ENCODE peak calls at places on chromosome 11, in five cellular contexts. D is neuronal stem cell, Y is IMR-90, G is mesenchymal stem cell, J is H9. K is an unnamed sample.

GRCh38 chr11:56905442-56905841 is 83.3 kb upstream of the OR5AK2 start:
- DNase-seq in D (no peak), Y (no peak), G (no peak), J (no peak), K (no peak)

GRCh38 chr11:125141686-125142535 is 22.6 kb upstream of the PKNOX2 start:
- DNase-seq in D (peak; percentile 71), Y (peak; percentile 29), G (peak; percentile 38), J (peak; percentile 86), K (peak; percentile 60)

GRCh38 chr11:16603890-16604783 is 134.3 kb upstream of the C11orf58 start:
- DNase-seq in D (peak; percentile 42), Y (peak; percentile 58), G (peak; percentile 72), J (peak; percentile 45), K (no peak)

GRCh38 chr11:66880484-66881211 is 23.8 kb downstream of the LRFN4 start:
- DNase-seq in D (no peak), Y (peak; percentile 22), G (no peak), J (peak; percentile 62), K (no peak)

GRCh38 chr11:66717925-66718319 is 11.1 kb downstream of the SPTBN2 start:
- DNase-seq in D (no peak), Y (no peak), G (no peak), J (no peak), K (no peak)

GRCh38 chr11:25377466-25377865 is 880.6 kb downstream of the LUZP2 start:
- DNase-seq in D (no peak), Y (no peak), G (peak; percentile 16), J (no peak), K (peak; percentile 18)

GRCh38 chr11:65427691-65428577 is 5.3 kb downstream of the NEAT1 start:
- DNase-seq in D (no peak), Y (peak; percentile 78), G (peak; percentile 90), J (peak; percentile 36), K (peak; percentile 59)

GRCh38 chr11:17979770-17980371 is 33.0 kb downstream of the SERGEF start:
- DNase-seq in D (peak; percentile 44), Y (peak; percentile 5), G (peak; percentile 24), J (peak; percentile 64), K (peak; percentile 66)

GRCh38 chr11:11519184-11519583 is 102.6 kb downstream of the GALNT18 start:
- DNase-seq in D (no peak), Y (no peak), G (no peak), J (peak; percentile 45), K (no peak)
- H2BK5ac ChIP-seq in D (no peak overlapping the region), Y (no peak overlapping the region), G (no peak overlapping the region), J (no peak overlapping the region), K (no peak overlapping the region)

GRCh38 chr11:63939351-63939920 is 634 bp downstream of the NAA40 start:
- DNase-seq in D (no peak), Y (no peak), G (peak; percentile 47), J (peak; percentile 44), K (peak; percentile 35)

GRCh38 chr11:63940786-63941185 is 2.0 kb downstream of the NAA40 start:
- DNase-seq in D (no peak), Y (no peak), G (no peak), J (no peak), K (peak; percentile 49)

GRCh38 chr11:63941901-63942300 is 3.1 kb downstream of the NAA40 start:
- DNase-seq in D (no peak), Y (no peak), G (no peak), J (no peak), K (no peak)

GRCh38 chr11:63938481-63939350 is at the start of gene NAA40:
- DNase-seq in D (peak; percentile 98), Y (peak; percentile 94), G (peak; percentile 94), J (peak; percentile 97), K (peak; percentile 99)

GRCh38 chr11:63937713-63938480 is 905 bp upstream of the NAA40 start:
- DNase-seq in D (no peak), Y (no peak), G (no peak), J (peak; percentile 55), K (peak; percentile 20)
- H2BK5ac ChIP-seq in D (peak overlapping the region; percentile 9), Y (no peak overlapping the region), G (no peak overlapping the region), J (no peak overlapping the region), K (peak overlapping the region; percentile 7)

GRCh38 chr11:3159296-3160190 is 5.6 kb downstream of the OSBPL5 start:
- DNase-seq in D (no peak), Y (no peak), G (no peak), J (no peak), K (no peak)

GRCh38 chr11:3158821-3159220 is 6.3 kb downstream of the OSBPL5 start:
- DNase-seq in D (no peak), Y (no peak), G (no peak), J (no peak), K (no peak)

GRCh38 chr11:3161720-3162409 is 3.2 kb downstream of the OSBPL5 start:
- DNase-seq in D (no peak), Y (no peak), G (no peak), J (no peak), K (no peak)

GRCh38 chr11:3161309-3161708 is 3.8 kb downstream of the OSBPL5 start:
- DNase-seq in D (no peak), Y (no peak), G (peak; percentile 51), J (no peak), K (no peak)

DNA sequence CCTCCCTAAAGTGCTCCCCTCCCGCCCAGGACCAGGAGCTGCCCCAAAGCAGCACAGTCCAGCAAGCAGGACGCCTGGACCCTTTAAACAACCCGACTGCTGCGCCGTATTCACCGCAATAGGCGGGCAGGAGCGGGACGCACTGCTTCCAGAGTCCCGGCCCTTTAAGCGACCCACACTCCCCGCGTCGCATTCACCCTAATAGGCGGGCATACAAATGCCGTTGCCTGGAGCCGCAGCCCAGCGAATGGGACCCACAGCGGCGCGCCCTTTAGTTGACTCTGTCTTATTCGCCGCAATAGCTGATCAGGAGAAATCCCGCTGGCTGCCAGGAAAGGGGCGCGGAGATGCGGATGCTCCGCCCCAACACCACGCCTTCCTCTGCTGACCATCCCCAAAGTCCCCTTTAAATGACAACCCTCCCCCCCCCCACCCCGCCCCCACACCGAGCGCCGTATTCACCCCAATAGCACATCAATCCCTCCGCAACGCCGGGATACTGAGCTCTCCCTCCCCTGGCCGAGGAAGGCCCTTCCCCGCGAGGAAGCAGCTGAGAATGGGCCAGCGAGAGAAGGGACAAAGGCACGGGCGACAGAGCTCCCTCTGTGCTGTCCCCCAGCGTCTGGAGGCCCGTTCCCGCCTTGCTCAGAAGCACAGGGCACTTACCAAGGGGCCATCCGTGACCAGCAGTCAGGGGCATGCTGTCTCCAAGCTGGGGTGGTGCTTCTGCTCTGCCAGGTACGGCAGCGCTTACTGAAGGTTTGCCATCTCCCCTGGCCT is 4.7 kb downstream of the OSBPL5 start:
- DNase-seq in D (peak; percentile 96), Y (peak; percentile 92), G (peak; percentile 96), J (peak; percentile 96), K (peak; percentile 37)
- H2BK5ac ChIP-seq in D (peak overlapping the region; percentile 96), Y (peak overlapping the region; percentile 67), G (no peak overlapping the region), J (no peak overlapping the region), K (no peak overlapping the region)

GRCh38 chr11:126450198-126450597 is 94.7 kb downstream of the ST3GAL4 start:
- DNase-seq in D (no peak), Y (no peak), G (no peak), J (no peak), K (no peak)
- H2BK5ac ChIP-seq in D (no peak overlapping the region), Y (no peak overlapping the region), G (no peak overlapping the region), J (no peak overlapping the region), K (no peak overlapping the region)